ENCODE peak calls at places on chromosomes 11 and 22, in four cellular contexts. R is mesenchymal stem cell, E is IMR-90, W is H1. B is an unnamed sample.

GRCh38 chr22:28846994-28847393 is 36.4 kb upstream of the ZNRF3 start:
- DNase-seq in R (no peak), E (no peak), W (no peak), B (no peak)

GRCh38 chr11:96185220-96185768 is 157.7 kb downstream of the MAML2 start:
- DNase-seq in R (no peak), E (no peak), W (no peak), B (no peak)

GRCh38 chr11:112113539-112114457 is 27.1 kb downstream of the SDHD start:
- DNase-seq in R (peak; percentile 80), E (peak; percentile 69), W (no peak), B (no peak)

GRCh38 chr11:45743556-45744468 is 61.1 kb upstream of the SLC35C1 start:
- DNase-seq in R (no peak), E (no peak), W (no peak), B (no peak)

GRCh38 chr22:50488006-50488677 is 1.5 kb downstream of the MIOX start:
- DNase-seq in R (no peak), E (no peak), W (no peak), B (no peak)

GRCh38 chr11:110855246-110855645 is 143.0 kb upstream of the ARHGAP20 start:
- DNase-seq in R (no peak), E (no peak), W (no peak), B (no peak)

GRCh38 chr11:90874971-90875370 is 652.1 kb upstream of the CHORDC1 start:
- DNase-seq in R (no peak), E (no peak), W (no peak), B (no peak)

GRCh38 chr11:123357990-123358827 is 71.9 kb upstream of the GRAMD1B start:
- DNase-seq in R (peak; percentile 8), E (peak; percentile 2), W (no peak), B (peak; percentile 54)

GRCh38 chr11:114080219-114080618 is 20.7 kb downstream of the ZBTB16 start:
- DNase-seq in R (peak; percentile 87), E (no peak), W (no peak), B (no peak)

GRCh38 chr11:37322333-37323194 is 724.5 kb upstream of the RAG2 start:
- DNase-seq in R (no peak), E (no peak), W (no peak), B (no peak)

GRCh38 chr11:47327025-47327424 is 25.5 kb downstream of the MYBPC3 start:
- DNase-seq in R (no peak), E (no peak), W (no peak), B (no peak)

GRCh38 chr11:66291706-66292542 is at the start of gene TMEM151A:
- DNase-seq in R (no peak), E (no peak), W (no peak), B (no peak)

GRCh38 chr11:64021742-64022067 is 14.0 kb upstream of the FLRT1 start:
- DNase-seq in R (no peak), E (no peak), W (no peak), B (peak; percentile 83)

GRCh38 chr11:100681064-100681502 is 6.0 kb upstream of the ARHGAP42 start:
- DNase-seq in R (peak; percentile 75), E (peak; percentile 34), W (no peak), B (peak; percentile 67)

GRCh38 chr11:15674756-15675155 is 560.0 kb downstream of the INSC start:
- DNase-seq in R (no peak), E (no peak), W (no peak), B (no peak)

GRCh38 chr11:12114487-12115033 is 4.2 kb downstream of the MICAL2 start:
- DNase-seq in R (peak; percentile 95), E (peak; percentile 98), W (no peak), B (no peak)

GRCh38 chr11:114135737-114136151 is 76.2 kb downstream of the ZBTB16 start:
- DNase-seq in R (peak; percentile 82), E (no peak), W (peak; percentile 21), B (peak; percentile 33)

GRCh38 chr11:13889566-13890214 is 72.8 kb upstream of the SPON1 start:
- DNase-seq in R (no peak), E (no peak), W (no peak), B (no peak)

GRCh38 chr22:49011769-49012598 is 815.7 kb downstream of the BRD1 start:
- DNase-seq in R (no peak), E (no peak), W (no peak), B (peak; percentile 24)

GRCh38 chr11:80365980-80366379 is 925.1 kb upstream of the TENM4 start:
- DNase-seq in R (no peak), E (no peak), W (no peak), B (no peak)

GRCh38 chr22:41274856-41275255 is 11.1 kb downstream of the RANGAP1 start:
- DNase-seq in R (no peak), E (no peak), W (no peak), B (no peak)

GRCh38 chr11:84193706-84194105 is 907.5 kb upstream of the CCDC90B start:
- DNase-seq in R (no peak), E (no peak), W (no peak), B (no peak)

GRCh38 chr11:19116315-19116970 is 525 bp upstream of the ZDHHC13 start:
- DNase-seq in R (no peak), E (no peak), W (no peak), B (no peak)

GRCh38 chr11:72274435-72274834 is 30.5 kb upstream of the PHOX2A start:
- DNase-seq in R (no peak), E (peak; percentile 19), W (no peak), B (no peak)

GRCh38 chr11:68122936-68123539 is 1.9 kb upstream of the CHKA start:
- DNase-seq in R (no peak), E (no peak), W (no peak), B (peak; percentile 54)
- H2BK5ac ChIP-seq in R (no peak overlapping the region), E (no peak overlapping the region), W (peak overlapping the region; percentile 66), B (no peak overlapping the region)

GRCh38 chr22:30279389-30279788 is 9.9 kb downstream of the CASTOR1 start:
- DNase-seq in R (no peak), E (no peak), W (no peak), B (no peak)
- H3K4me1 ChIP-seq in R (peaks cover 25% of the 10 kb centered on the region), E (peaks cover 10% of the 10 kb centered on the region), W (no peaks in the 10 kb centered on the region), B (no peaks in the 10 kb centered on the region)

DNA sequence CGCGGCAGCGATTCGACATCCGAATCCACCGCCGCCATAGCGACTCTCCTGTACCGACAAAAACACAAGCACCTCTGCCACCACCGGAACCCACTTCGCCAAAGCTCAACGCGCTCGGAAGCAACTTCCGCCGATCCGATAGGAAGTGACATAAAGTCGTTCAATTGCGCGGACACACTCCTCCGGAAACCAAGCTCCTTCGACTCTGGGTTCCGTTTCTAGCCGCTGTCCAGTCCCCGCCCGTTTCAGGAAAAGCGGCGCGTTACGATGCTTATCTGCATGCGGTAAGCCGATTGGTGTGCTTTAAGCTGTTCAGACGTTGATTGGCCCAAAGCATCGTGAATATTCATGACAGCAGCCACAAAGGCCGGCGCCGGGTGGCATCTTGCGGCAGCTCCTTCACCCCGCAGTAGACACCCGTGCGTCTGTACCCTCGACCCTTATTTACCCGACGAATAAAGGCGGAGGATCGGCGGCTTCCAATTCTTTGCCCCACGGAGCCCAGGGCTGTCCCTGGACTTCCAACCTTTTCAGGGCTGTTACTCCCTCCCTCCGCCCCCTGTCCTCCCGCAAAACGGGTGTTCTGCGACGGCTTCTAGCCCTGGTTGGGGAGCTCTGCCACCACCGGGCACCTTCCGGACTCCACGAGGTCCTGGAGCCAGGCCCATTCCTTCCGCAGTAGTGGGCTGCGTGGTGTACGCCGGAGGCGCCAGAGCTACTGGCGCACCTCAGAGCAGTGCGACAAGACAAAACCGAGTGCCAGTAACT is at the start of gene TUT1:
- DNase-seq in R (peak; percentile 100), E (peak; percentile 99), W (peak; percentile 97), B (peak; percentile 99)
- H2BK5ac ChIP-seq in R (peak within 1 kb of the TSS; percentile 50), E (peak within 1 kb of the TSS; percentile 59), W (peak within 1 kb of the TSS; percentile 57), B (no peak within 1 kb of the TSS)

DNA sequence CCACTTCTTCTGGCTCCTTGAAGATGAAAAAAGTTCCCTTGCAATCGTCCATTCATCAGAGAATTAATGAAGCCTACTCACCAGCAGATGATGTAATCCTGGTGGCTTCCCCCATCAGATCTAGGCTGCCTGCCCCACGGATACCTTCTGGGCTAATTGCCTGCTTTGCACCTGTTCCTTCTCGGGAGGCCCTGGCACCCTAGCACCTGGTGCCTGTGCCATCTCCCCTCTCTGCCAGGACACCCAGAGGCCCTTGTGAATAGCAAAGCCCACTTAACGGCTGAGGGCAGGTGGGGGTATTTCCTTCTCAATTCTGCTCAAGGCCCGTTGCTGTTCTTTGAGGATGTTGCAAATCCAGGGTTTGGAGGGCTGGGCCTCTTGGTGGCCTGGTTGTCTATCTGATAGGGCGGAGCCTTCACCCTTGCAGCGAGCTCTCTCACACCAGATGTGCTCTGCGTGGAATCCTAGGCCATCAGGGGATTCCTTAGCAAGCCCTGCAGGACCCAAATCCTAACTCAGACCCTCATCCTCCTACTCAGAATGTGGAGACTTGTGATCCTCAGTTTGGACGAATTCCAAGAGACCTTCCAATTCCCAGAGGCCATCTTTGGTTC is at the start of gene LMO2:
- DNase-seq in R (no peak), E (no peak), W (no peak), B (no peak)
- H3K4me1 ChIP-seq in R (peaks cover 2% of the 10 kb centered on the region), E (no peaks in the 10 kb centered on the region), W (peaks cover 3% of the 10 kb centered on the region), B (no peaks in the 10 kb centered on the region)

GRCh38 chr11:107927559-107927958 is 689 bp upstream of the RAB39A start:
- DNase-seq in R (no peak), E (no peak), W (no peak), B (no peak)
- H2BK5ac ChIP-seq in R (no peak overlapping the region), E (no peak overlapping the region), W (no peak overlapping the region), B (no peak overlapping the region)

GRCh38 chr11:119701591-119702260 is 27.3 kb downstream of the NECTIN1 start:
- DNase-seq in R (no peak), E (no peak), W (no peak), B (no peak)
- H3K4me1 ChIP-seq in R (peaks cover 15% of the 10 kb centered on the region), E (no peaks in the 10 kb centered on the region), W (peaks cover 2% of the 10 kb centered on the region), B (peaks cover 3% of the 10 kb centered on the region)

GRCh38 chr11:128283445-128283844 is 303.9 kb downstream of the ETS1 start:
- DNase-seq in R (peak; percentile 38), E (peak; percentile 59), W (no peak), B (no peak)
- H2BK5ac ChIP-seq in R (no peak overlapping the region), E (no peak overlapping the region), W (no peak overlapping the region), B (no peak overlapping the region)